ENCODE peak calls at places on chromosome 4, in four cellular contexts. N is K562, P is A549, V is H1. I is an unnamed sample.

GRCh38 chr4:17276821-17277220 is 235.1 kb downstream of the QDPR start:
- DNase-seq in N (no peak), V (no peak), P (no peak), I (no peak)

GRCh38 chr4:4714330-4714729 is 145.1 kb upstream of the MSX1 start:
- DNase-seq in V (no peak), P (no peak), N (no peak), I (no peak)

GRCh38 chr4:158051401-158052235 is 121.2 kb downstream of the GASK1B start:
- DNase-seq in V (no peak), P (peak; percentile 6), N (no peak), I (no peak)

GRCh38 chr4:123849495-123849894 is 452.9 kb downstream of the SPRY1 start:
- DNase-seq in N (no peak), V (no peak), P (no peak), I (peak; percentile 42)

GRCh38 chr4:1113311-1114009 is at the start of gene RNF212:
- DNase-seq in N (no peak), P (peak; percentile 49), V (no peak), I (no peak)

GRCh38 chr4:32768664-32769389 is 2048.7 kb downstream of the PCDH7 start:
- DNase-seq in V (no peak), N (no peak), P (no peak), I (peak; percentile 42)

GRCh38 chr4:97994765-97995465 is 148.4 kb downstream of the STPG2 start:
- DNase-seq in V (no peak), P (no peak), N (no peak), I (no peak)

GRCh38 chr4:107276052-107276451 is 239.9 kb upstream of the DKK2 start:
- DNase-seq in P (no peak), N (no peak), V (no peak), I (no peak)

GRCh38 chr4:143025111-143025704 is 159.5 kb upstream of the USP38 start:
- DNase-seq in P (peak; percentile 41), N (no peak), V (no peak), I (peak; percentile 9)

GRCh38 chr4:7637139-7637538 is 202.4 kb upstream of the PSAPL1 start:
- DNase-seq in P (no peak), V (no peak), N (no peak), I (no peak)

GRCh38 chr4:917466-917865 is 14.7 kb downstream of the GAK start:
- DNase-seq in N (no peak), V (no peak), P (no peak), I (no peak)

GRCh38 chr4:80035336-80035735 is 37.7 kb downstream of the ANTXR2 start:
- DNase-seq in V (no peak), P (no peak), N (no peak), I (peak; percentile 7)

GRCh38 chr4:155509619-155510018 is 132.9 kb upstream of the MAP9 start:
- DNase-seq in V (no peak), N (no peak), P (no peak), I (no peak)

GRCh38 chr4:18684932-18685331 is 663.4 kb upstream of the LCORL start:
- DNase-seq in V (no peak), N (no peak), P (no peak), I (no peak)

GRCh38 chr4:183751081-183751480 is 92.0 kb downstream of the TRAPPC11 start:
- DNase-seq in V (no peak), P (peak; percentile 2), N (no peak), I (no peak)

GRCh38 chr4:143784567-143784966 is 84.1 kb upstream of the FREM3 start:
- DNase-seq in P (no peak), N (no peak), V (no peak), I (no peak)

GRCh38 chr4:169611157-169611556 is 1.2 kb downstream of the NEK1 start:
- DNase-seq in P (no peak), V (no peak), N (no peak), I (no peak)

GRCh38 chr4:144831971-144832370 is 186.0 kb downstream of the HHIP start:
- DNase-seq in P (no peak), N (no peak), V (no peak), I (no peak)

GRCh38 chr4:83255584-83255983 is 29.0 kb downstream of the COQ2 start:
- DNase-seq in V (no peak), N (no peak), P (peak; percentile 81), I (no peak)

GRCh38 chr4:82201805-82202636 is 171.8 kb downstream of the HNRNPD start:
- DNase-seq in V (no peak), N (peak; percentile 15), P (peak; percentile 40), I (peak; percentile 49)

GRCh38 chr4:69497081-69497480 is 1.4 kb upstream of the UGT2B4 start:
- DNase-seq in N (no peak), P (no peak), V (no peak), I (no peak)

GRCh38 chr4:59759082-59759825 is 1440.9 kb upstream of the ADGRL3 start:
- DNase-seq in V (no peak), P (no peak), N (no peak), I (no peak)

GRCh38 chr4:183797445-183798248 is 107.5 kb upstream of the STOX2 start:
- DNase-seq in N (no peak), V (no peak), P (peak; percentile 45), I (no peak)

GRCh38 chr4:3111461-3111860 is 37.0 kb downstream of the HTT start:
- DNase-seq in P (no peak), V (no peak), N (no peak), I (no peak)

GRCh38 chr4:122827899-122828601 is 1.4 kb downstream of the FGF2 start:
- DNase-seq in N (peak; percentile 47), V (peak; percentile 70), P (peak; percentile 65), I (peak; percentile 11)

GRCh38 chr4:102388636-102389035 is 43.4 kb upstream of the SLC39A8 start:
- DNase-seq in N (no peak), P (no peak), V (no peak), I (no peak)
- TF ChIP-seq PHF8 in N (no peak), P (no peak), V (no peak), I (no peak)

GRCh38 chr4:112759313-112759712 is 122.4 kb downstream of the LARP7 start:
- DNase-seq in P (no peak), V (peak; percentile 65), N (no peak), I (no peak)
- TF ChIP-seq PHF8 in P (no peak), V (no peak), N (no peak), I (no peak)

GRCh38 chr4:185820119-185821028 is 8.4 kb upstream of the SORBS2 start:
- DNase-seq in V (no peak), P (no peak), N (no peak), I (no peak)
- TF ChIP-seq PHF8 in V (no peak), P (no peak), N (no peak), I (no peak)

GRCh38 chr4:88958080-88958479 is 98.9 kb downstream of the FAM13A start:
- DNase-seq in V (no peak), P (no peak), N (no peak), I (no peak)
- TF ChIP-seq PHF8 in V (no peak), P (no peak), N (no peak), I (no peak)

DNA sequence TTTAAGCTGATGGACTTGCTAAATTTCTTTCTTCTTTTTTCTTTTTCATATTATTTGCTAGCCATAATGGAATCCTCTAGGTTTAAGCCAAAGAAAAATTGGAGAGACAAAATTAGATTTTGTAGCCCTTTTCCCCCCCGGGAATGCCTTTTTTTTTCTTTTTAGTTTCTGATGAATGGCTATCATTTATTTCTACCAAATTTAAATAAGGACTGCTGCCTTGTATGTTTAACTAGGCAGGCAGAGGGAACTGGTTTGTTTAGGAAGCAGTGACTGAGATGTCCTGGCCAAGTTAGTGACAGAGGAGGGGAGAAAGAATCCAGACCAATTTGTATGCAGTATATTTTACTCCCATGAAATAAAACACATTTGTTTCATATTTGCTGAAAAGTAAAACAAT is 5.8 kb downstream of the PITX2 start:
- DNase-seq in P (no peak), V (no peak), N (no peak), I (no peak)
- TF ChIP-seq PHF8 in P (no peak), V (no peak), N (no peak), I (no peak)

GRCh38 chr4:148730241-148730640 is 288.0 kb upstream of the NR3C2 start:
- DNase-seq in P (no peak), N (no peak), V (no peak), I (no peak)

GRCh38 chr4:148740701-148741100 is 298.5 kb upstream of the NR3C2 start:
- DNase-seq in P (no peak), N (no peak), V (no peak), I (no peak)

GRCh38 chr4:148737071-148737470 is 294.9 kb upstream of the NR3C2 start:
- DNase-seq in N (no peak), P (no peak), V (no peak), I (no peak)

GRCh38 chr4:148730766-148731165 is 288.6 kb upstream of the NR3C2 start:
- DNase-seq in P (no peak), V (no peak), N (no peak), I (no peak)

GRCh38 chr4:148735432-148736155 is 293.4 kb upstream of the NR3C2 start:
- DNase-seq in V (no peak), P (no peak), N (no peak), I (no peak)
- TF ChIP-seq PHF8 in V (no peak), P (no peak), N (no peak), I (no peak)

GRCh38 chr4:78650106-78651021 is 98.8 kb downstream of the ANXA3 start:
- DNase-seq in P (peak; percentile 38), V (no peak), N (peak; percentile 34), I (no peak)
- TF ChIP-seq PHF8 in P (no peak), V (no peak), N (no peak), I (no peak)

DNA sequence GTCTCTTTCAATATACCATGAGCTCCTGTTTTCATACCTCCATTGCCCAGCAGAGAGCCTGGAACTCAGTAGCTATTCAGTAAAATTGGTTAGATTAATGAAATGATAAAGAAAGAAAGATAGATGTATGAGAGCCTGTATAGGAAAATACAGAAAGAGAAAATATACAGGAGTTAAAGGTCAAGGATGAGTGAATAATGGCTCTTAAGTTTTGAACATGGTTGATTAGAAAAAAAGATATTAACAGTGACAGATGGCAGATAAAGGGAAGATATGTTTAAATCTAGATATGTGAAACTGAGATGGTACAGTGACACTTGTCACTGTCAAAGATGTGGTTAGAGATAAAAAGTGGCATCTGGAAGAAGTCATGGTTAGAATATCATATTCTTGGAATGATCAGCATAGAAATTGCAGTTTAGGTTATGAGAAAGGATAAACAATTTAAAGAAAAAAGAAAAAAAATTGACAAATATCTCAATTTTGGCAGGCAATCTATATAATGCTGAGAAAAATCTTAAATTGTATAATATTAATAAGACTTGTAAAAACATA is 179.2 kb downstream of the TBCK start:
- DNase-seq in P (no peak), V (no peak), N (no peak), I (no peak)
- TF ChIP-seq PHF8 in P (no peak), V (no peak), N (no peak), I (no peak)

DNA sequence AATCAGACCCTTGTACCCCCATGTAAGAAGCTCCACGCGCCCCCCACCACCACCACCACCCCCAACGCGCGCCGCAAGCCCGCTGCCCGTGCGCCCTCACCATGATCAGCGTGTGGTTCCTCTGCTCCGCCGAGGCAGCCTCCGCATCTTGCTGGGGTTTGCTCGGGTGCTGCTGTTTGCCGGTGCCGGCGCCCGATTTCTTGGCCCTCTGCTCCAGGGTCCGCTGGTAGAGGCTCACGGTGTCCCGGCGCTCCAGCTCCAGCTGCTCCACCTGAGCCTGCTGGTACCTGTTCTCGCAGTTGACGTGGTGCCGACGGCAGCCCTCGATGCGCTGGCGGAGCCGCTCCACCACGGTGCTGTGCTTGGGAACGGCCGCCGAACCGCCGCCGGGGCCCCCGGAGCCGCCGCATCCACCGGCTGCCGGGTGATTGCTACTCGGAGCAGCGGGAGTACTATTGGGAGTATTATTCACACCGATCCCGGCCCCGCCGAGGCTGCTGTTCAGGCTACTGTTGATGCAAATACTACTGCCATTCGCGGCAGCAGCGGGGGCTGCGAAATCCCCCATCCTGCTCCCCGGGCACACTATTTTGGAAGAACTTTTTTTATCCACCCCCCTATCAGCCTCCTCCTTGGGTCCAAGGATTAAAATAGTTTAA is 1.1 kb downstream of the MAML3 start:
- DNase-seq in P (no peak), V (no peak), N (peak; percentile 16), I (no peak)
- TF ChIP-seq PHF8 in P (no peak), V (no peak), N (no peak), I (no peak)